ENCODE peak calls at places on chromosomes 3 and 15, in ten cellular contexts. A, I, V, B, K, E, Z, D, U and F are unnamed samples.

GRCh38 chr15:66555685-66556084 is 10.1 kb downstream of the LCTL start:
- DNase-seq in A (no peak), I (no peak), V (no peak), B (no peak), K (no peak), E (no peak), Z (no peak), D (no peak), U (no peak), F (no peak)

GRCh38 chr3:14374444-14374883 is 27.9 kb upstream of the SLC6A6 start:
- DNase-seq in A (no peak), I (peak), V (no peak), B (no peak), K (no peak), E (peak), Z (no peak), D (no peak), U (no peak), F (peak)

GRCh38 chr15:75347222-75348033 is 589 bp downstream of the NEIL1 start:
- DNase-seq in A (no peak), I (no peak), V (peak), B (no peak), K (peak), E (peak), Z (peak), D (peak), U (peak), F (peak)

GRCh38 chr3:5138214-5138981 is 16.3 kb downstream of the ARL8B start:
- DNase-seq in A (peak), I (no peak), V (no peak), B (no peak), K (no peak), E (no peak), Z (no peak), D (no peak), U (peak), F (no peak)

GRCh38 chr3:116445291-116445841 is at the start of gene LSAMP:
- DNase-seq in A (peak), I (no peak), V (no peak), B (no peak), K (no peak), E (no peak), Z (peak), D (peak), U (peak), F (no peak)

GRCh38 chr3:114764056-114764492 is 383.0 kb downstream of the ZBTB20 start:
- DNase-seq in A (peak), I (no peak), V (no peak), B (no peak), K (no peak), E (no peak), Z (no peak), D (no peak), U (peak), F (no peak)

GRCh38 chr3:14329116-14329830 is 73.1 kb upstream of the SLC6A6 start:
- DNase-seq in A (peak), I (no peak), V (peak), B (no peak), K (no peak), E (no peak), Z (no peak), D (no peak), U (no peak), F (peak)

GRCh38 chr3:66195347-66195783 is 25.4 kb upstream of the SLC25A26 start:
- DNase-seq in A (peak), I (no peak), V (peak), B (no peak), K (peak), E (peak), Z (peak), D (peak), U (peak), F (peak)

GRCh38 chr3:81445712-81446111 is 315.7 kb downstream of the GBE1 start:
- DNase-seq in A (no peak), I (no peak), V (no peak), B (no peak), K (no peak), E (no peak), Z (no peak), D (no peak), U (no peak), F (no peak)

GRCh38 chr3:127690106-127690505 is 17.4 kb downstream of the ABTB1 start:
- DNase-seq in A (peak), I (no peak), V (peak), B (no peak), K (no peak), E (peak), Z (no peak), D (no peak), U (peak), F (peak)

GRCh38 chr15:53834214-53834613 is 74.8 kb upstream of the WDR72 start:
- DNase-seq in A (no peak), I (no peak), V (no peak), B (no peak), K (no peak), E (no peak), Z (no peak), D (no peak), U (no peak), F (no peak)

GRCh38 chr3:77348244-77348855 is 308.5 kb downstream of the ROBO2 start:
- DNase-seq in A (peak), I (no peak), V (no peak), B (peak), K (no peak), E (no peak), Z (peak), D (peak), U (peak), F (peak)

GRCh38 chr15:57218826-57219576 is 157.3 kb upstream of the CGNL1 start:
- DNase-seq in A (peak), I (no peak), V (no peak), B (no peak), K (no peak), E (no peak), Z (no peak), D (peak), U (peak), F (no peak)

GRCh38 chr3:140599009-140599408 is 78.9 kb upstream of the TRIM42 start:
- DNase-seq in A (no peak), I (no peak), V (no peak), B (no peak), K (no peak), E (no peak), Z (no peak), D (no peak), U (no peak), F (no peak)

GRCh38 chr15:32669870-32670623 is 28.5 kb downstream of the SCG5 start:
- DNase-seq in A (no peak), I (no peak), V (no peak), B (no peak), K (no peak), E (no peak), Z (no peak), D (peak), U (peak), F (peak)

GRCh38 chr3:74145277-74145676 is 469.2 kb downstream of the CNTN3 start:
- DNase-seq in A (no peak), I (no peak), V (no peak), B (no peak), K (no peak), E (no peak), Z (no peak), D (no peak), U (no peak), F (no peak)

GRCh38 chr3:74135808-74136207 is 478.7 kb downstream of the CNTN3 start:
- DNase-seq in A (no peak), I (no peak), V (no peak), B (no peak), K (no peak), E (no peak), Z (no peak), D (no peak), U (no peak), F (no peak)

GRCh38 chr3:74137790-74138189 is 476.7 kb downstream of the CNTN3 start:
- DNase-seq in A (no peak), I (no peak), V (no peak), B (no peak), K (no peak), E (no peak), Z (no peak), D (no peak), U (no peak), F (no peak)

DNA sequence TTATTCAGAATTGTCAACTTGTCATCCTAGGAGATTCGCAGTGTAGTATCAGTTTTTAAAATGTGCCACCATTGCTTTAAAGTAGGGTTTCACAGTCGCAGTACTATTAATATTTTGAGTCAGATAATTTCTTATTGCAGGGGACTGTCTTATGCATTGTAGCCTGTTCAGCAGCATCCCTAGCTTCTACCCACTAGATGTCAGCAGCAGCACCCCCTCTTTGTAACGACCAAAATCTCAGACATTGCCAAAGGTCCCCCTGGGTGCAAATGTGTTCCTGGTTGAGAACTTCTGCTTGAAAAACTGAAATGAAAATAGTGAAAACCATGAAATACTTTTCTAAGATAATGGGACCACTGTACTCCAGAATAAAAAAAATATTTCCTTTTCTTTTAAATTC is 474.8 kb downstream of the CNTN3 start:
- DNase-seq in A (no peak), I (no peak), V (no peak), B (no peak), K (no peak), E (no peak), Z (peak), D (no peak), U (no peak), F (no peak)
- TF ChIP-seq CTCF in A (peak), I (no peak), V (no peak), B (peak), K (peak), E (no peak), Z (no peak), D (peak), U (peak), F (no peak)

DNA sequence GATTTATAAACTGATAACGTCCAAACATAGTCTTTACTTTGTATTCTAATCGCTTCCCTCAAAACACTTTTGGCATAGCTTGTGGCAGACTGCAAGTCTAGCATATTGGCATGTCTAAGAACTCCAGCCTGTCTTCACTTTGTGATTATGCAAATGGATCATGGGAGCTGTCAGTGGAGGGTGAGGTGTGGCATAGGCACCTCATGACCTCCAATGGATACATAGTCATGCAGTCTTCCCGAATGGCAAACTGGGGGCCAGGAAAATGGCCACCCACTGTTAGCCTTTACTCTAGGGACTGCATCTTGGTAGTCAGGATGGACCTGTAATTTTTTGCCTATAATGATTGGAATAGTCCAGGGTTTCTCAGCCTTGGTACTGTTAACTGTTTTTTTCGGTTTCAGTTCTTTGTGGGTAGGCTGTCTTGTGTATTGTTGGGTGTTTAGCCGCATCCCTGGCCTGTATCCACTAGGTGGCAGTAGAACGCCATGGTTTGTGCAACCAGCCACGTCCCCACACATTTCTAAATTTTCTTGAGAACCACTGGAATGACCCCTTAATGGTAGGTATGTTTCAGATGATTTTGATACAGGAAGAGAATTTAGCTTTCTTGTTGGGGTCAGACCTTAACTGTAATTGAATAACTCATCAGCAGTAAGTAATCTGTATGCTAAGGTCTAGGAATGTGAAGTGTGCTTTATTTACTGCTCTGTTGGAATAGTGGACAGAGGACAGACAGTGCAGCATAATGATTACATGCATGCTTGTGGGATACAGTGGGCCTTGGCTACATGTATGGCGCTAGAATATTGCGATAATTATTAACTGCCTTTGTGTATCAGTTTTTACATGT is 24.6 kb upstream of the GPR171 start:
- DNase-seq in A (peak), I (peak), V (peak), B (peak), K (peak), E (peak), Z (peak), D (peak), U (peak), F (peak)
- TF ChIP-seq CTCF in A (peak), I (peak), V (peak), B (peak), K (peak), E (peak), Z (peak), D (peak), U (peak), F (peak)

DNA sequence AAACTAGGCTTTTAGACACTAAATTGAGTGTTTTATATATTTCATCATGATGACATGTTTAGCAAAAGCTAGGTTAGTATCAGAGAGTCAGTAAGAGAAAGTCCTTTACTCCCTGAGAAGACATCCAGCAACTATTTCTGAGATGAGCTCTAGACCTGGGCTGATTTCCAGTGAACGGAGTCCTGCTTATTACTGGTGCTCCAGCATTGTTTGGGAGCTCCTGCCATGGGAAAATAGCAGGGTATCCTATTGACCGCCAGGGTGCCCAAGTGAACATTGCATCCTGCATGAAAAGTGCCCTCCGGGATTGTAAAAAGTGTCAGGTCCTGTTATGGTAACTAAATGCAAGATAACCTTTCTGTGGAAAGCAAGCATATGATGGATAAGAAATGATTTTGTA is 96.9 kb downstream of the IL5RA start:
- DNase-seq in A (no peak), I (no peak), V (no peak), B (no peak), K (no peak), E (no peak), Z (no peak), D (no peak), U (no peak), F (no peak)
- TF ChIP-seq CTCF in A (no peak), I (no peak), V (no peak), B (no peak), K (no peak), E (no peak), Z (no peak), D (no peak), U (no peak), F (no peak)

GRCh38 chr3:47799733-47800132 is 3.2 kb upstream of the DHX30 start:
- DNase-seq in A (no peak), I (no peak), V (no peak), B (no peak), K (no peak), E (no peak), Z (peak), D (no peak), U (no peak), F (no peak)
- TF ChIP-seq CTCF in A (no peak), I (peak), V (no peak), B (peak), K (peak), E (no peak), Z (peak), D (peak), U (peak), F (no peak)

GRCh38 chr3:171001957-171002694 is 24.4 kb downstream of the SLC2A2 start:
- DNase-seq in A (peak), I (no peak), V (no peak), B (no peak), K (no peak), E (no peak), Z (no peak), D (no peak), U (peak), F (peak)
- TF ChIP-seq CTCF in A (no peak), I (no peak), V (no peak), B (no peak), K (no peak), E (no peak), Z (no peak), D (no peak), U (no peak), F (no peak)

GRCh38 chr15:92143765-92144164 is 249.9 kb upstream of the ST8SIA2 start:
- DNase-seq in A (no peak), I (no peak), V (no peak), B (no peak), K (no peak), E (no peak), Z (no peak), D (no peak), U (no peak), F (no peak)

GRCh38 chr15:92152983-92153382 is 240.7 kb upstream of the ST8SIA2 start:
- DNase-seq in A (no peak), I (no peak), V (no peak), B (no peak), K (no peak), E (no peak), Z (no peak), D (no peak), U (no peak), F (no peak)

GRCh38 chr15:92149469-92149868 is 244.2 kb upstream of the ST8SIA2 start:
- DNase-seq in A (no peak), I (no peak), V (no peak), B (no peak), K (no peak), E (no peak), Z (no peak), D (no peak), U (no peak), F (no peak)

GRCh38 chr15:92151741-92152140 is 241.9 kb upstream of the ST8SIA2 start:
- DNase-seq in A (no peak), I (no peak), V (no peak), B (no peak), K (no peak), E (no peak), Z (no peak), D (no peak), U (no peak), F (no peak)

DNA sequence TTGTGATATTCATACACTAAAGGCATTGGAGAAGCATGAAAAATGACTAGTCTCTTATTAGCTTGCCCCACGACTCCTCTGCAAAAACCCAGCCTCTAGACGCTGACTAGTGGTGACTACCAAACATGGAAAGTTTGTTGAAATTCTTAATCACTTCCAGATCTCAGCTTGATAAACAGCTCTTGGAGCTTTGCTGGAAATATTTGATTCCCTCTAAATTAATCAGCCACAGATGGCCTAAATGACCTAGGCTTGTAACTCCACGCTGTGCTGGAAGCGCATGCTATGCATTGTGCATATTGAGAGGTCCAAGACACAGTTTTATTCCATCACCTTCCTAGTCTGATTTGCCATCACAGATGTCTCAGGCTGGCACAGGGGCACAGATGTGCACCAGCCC is 244.7 kb upstream of the ST8SIA2 start:
- DNase-seq in A (no peak), I (no peak), V (no peak), B (no peak), K (no peak), E (no peak), Z (no peak), D (no peak), U (no peak), F (no peak)
- TF ChIP-seq CTCF in A (no peak), I (no peak), V (no peak), B (no peak), K (no peak), E (no peak), Z (no peak), D (no peak), U (no peak), F (no peak)

DNA sequence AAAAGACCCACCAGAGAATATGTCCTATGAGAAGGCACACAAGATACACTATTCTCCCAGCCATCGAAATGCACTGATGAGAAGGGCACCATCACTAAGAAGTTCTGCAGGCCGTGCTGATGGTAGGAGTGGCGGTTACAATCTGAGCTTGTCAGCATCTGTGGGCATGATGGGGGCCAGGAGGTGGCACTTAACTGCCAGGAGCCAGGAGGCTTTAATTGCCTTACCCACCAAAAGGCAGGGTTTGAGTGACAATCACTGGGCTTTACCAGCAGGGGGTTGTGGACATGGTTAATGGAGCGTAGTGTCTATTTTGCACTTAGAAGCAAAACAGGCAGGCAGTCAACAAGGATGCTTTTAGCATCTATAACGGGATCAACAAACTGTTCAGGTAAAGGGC is 16.0 kb upstream of the SQOR start:
- DNase-seq in A (no peak), I (no peak), V (no peak), B (no peak), K (no peak), E (no peak), Z (no peak), D (no peak), U (no peak), F (no peak)
- TF ChIP-seq CTCF in A (no peak), I (no peak), V (no peak), B (no peak), K (peak), E (no peak), Z (no peak), D (no peak), U (no peak), F (no peak)

DNA sequence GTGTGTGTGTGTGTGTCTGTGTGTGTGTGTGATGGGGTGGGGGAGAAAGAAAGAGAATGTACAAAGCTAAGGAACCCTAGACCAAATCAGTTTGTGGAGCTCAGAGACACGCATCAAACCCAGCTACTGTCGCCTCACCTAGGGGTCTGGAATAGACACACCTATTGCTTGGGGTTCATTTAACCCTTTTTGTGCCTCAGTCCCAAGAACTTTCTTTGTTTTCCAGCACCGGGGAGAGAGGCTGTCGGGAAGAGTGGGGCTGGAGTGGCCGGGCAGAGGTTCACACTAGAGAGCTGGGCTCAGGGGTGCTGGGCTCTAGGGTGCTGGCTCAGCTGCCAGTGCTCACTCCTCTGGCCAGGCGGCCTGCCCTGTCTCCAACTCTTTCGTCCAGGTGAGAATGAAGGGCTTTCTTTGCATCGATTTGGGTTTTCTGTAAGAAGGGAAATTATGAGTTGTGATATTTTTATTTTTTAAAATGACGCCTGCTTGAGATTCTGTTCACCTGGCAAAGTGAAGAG is 221.5 kb downstream of the MEIS2 start:
- DNase-seq in A (no peak), I (no peak), V (no peak), B (no peak), K (no peak), E (peak), Z (no peak), D (no peak), U (no peak), F (no peak)
- TF ChIP-seq CTCF in A (no peak), I (no peak), V (no peak), B (no peak), K (no peak), E (no peak), Z (no peak), D (no peak), U (no peak), F (no peak)

GRCh38 chr3:96813134-96813819 is 1.1 kb upstream of the EPHA6 start:
- DNase-seq in A (peak), I (peak), V (peak), B (peak), K (peak), E (peak), Z (peak), D (peak), U (peak), F (peak)
- TF ChIP-seq CTCF in A (peak), I (peak), V (peak), B (peak), K (peak), E (peak), Z (peak), D (peak), U (peak), F (peak)